ENCODE peak calls at places on chromosomes 6 and 20, in six cellular contexts. N is lower lobe of right lung, C is sigmoid colon, Z is SK-N-MC, E is esophagus squamous epithelium, X is GM23338. B is an unnamed sample.

GRCh38 chr6:75220365-75220764 is 14.5 kb upstream of the COL12A1 start:
- DNase-seq in N (no peak), C (no peak), Z (no peak), E (no peak), X (no peak), B (no peak)

GRCh38 chr6:107439418-107439817 is 19.9 kb downstream of the PDSS2 start:
- DNase-seq in N (no peak), C (no peak), Z (no peak), E (no peak), X (no peak), B (no peak)

GRCh38 chr20:17442588-17442987 is 88.6 kb downstream of the BFSP1 start:
- DNase-seq in N (no peak), C (no peak), Z (no peak), E (no peak), X (peak; percentile 86), B (peak; percentile 25)

GRCh38 chr6:167766986-167767714 is 59.6 kb upstream of the AFDN start:
- DNase-seq in N (no peak), C (peak; percentile 57), Z (no peak), E (no peak), X (no peak), B (no peak)

GRCh38 chr6:101832371-101832770 is 438.9 kb downstream of the GRIK2 start:
- DNase-seq in N (no peak), C (no peak), Z (no peak), E (no peak), X (no peak), B (no peak)

GRCh38 chr20:35478804-35479472 is 23.5 kb downstream of the CEP250 start:
- DNase-seq in N (no peak), C (no peak), Z (no peak), E (no peak), X (peak; percentile 50), B (no peak)

GRCh38 chr20:20395856-20396600 is 28.1 kb downstream of the INSM1 start:
- DNase-seq in N (no peak), C (no peak), Z (no peak), E (no peak), X (peak; percentile 29), B (no peak)

GRCh38 chr6:170423030-170423429 is 116.5 kb downstream of the FAM120B start:
- DNase-seq in N (no peak), C (no peak), Z (no peak), E (no peak), X (peak; percentile 89), B (no peak)

GRCh38 chr6:22756365-22756764 is 187.0 kb downstream of the HDGFL1 start:
- DNase-seq in N (no peak), C (no peak), Z (no peak), E (no peak), X (no peak), B (peak; percentile 64)

GRCh38 chr6:33632603-33633039 is 11.5 kb downstream of the ITPR3 start:
- DNase-seq in N (peak; percentile 69), C (no peak), Z (no peak), E (no peak), X (peak; percentile 95), B (peak; percentile 56)

GRCh38 chr20:57374931-57375651 is 16.1 kb upstream of the RBM38 start:
- DNase-seq in N (no peak), C (peak; percentile 70), Z (no peak), E (no peak), X (no peak), B (no peak)

GRCh38 chr20:57378107-57378506 is 13.1 kb upstream of the RBM38 start:
- DNase-seq in N (no peak), C (no peak), Z (no peak), E (no peak), X (no peak), B (no peak)

GRCh38 chr20:57377350-57377749 is 13.8 kb upstream of the RBM38 start:
- DNase-seq in N (no peak), C (no peak), Z (no peak), E (no peak), X (no peak), B (no peak)

GRCh38 chr20:57374343-57374930 is 16.8 kb upstream of the RBM38 start:
- DNase-seq in N (peak; percentile 76), C (peak; percentile 57), Z (no peak), E (no peak), X (peak; percentile 30), B (no peak)

DNA sequence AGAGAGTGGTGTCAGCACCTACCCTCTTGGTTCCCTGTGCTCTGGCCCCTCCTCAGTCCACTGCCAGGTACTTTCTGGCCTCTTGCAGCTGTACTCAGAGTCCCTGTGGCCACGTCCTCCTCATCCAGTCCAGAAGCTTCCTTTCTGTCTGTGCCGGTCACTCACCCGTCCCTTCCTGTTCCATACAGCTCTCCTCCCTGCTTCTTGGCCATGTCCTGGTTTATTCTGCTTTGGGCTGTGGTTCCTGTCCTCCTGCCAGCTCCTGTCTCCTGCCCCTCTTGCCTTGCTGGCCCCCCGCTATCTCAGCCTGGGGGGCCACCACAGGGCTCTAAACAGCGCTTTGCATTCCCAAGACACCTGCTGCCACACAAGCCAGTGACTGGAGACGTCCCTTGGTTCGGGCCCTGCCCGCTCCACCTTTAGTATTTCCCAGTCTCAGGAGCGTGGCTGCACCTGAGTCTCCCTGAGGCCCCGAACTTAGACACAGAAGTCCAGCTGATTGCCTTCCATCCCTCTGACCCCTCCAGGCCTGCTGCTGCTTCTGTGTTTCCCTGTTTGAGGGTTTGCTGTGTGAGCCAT is 15.5 kb upstream of the RBM38 start:
- DNase-seq in N (no peak), C (no peak), Z (no peak), E (no peak), X (no peak), B (no peak)
- H3K36me3 ChIP-seq in N (peaks cover 8% of the 10 kb centered on the region), C (peaks cover 47% of the 10 kb centered on the region), Z (peaks cover 79% of the 10 kb centered on the region), E (peaks cover 4% of the 10 kb centered on the region), X (peaks cover 40% of the 10 kb centered on the region), B (peaks cover 85% of the 10 kb centered on the region)

GRCh38 chr6:137881522-137881886 is 14.4 kb downstream of the TNFAIP3 start:
- DNase-seq in N (no peak), C (peak; percentile 58), Z (no peak), E (no peak), X (no peak), B (no peak)

GRCh38 chr6:137879885-137880430 is 12.9 kb downstream of the TNFAIP3 start:
- DNase-seq in N (no peak), C (no peak), Z (no peak), E (no peak), X (peak; percentile 54), B (no peak)

GRCh38 chr6:137879301-137879700 is 12.2 kb downstream of the TNFAIP3 start:
- DNase-seq in N (no peak), C (no peak), Z (no peak), E (no peak), X (no peak), B (no peak)

GRCh38 chr6:137882225-137882961 is 15.3 kb downstream of the TNFAIP3 start:
- DNase-seq in N (no peak), C (no peak), Z (no peak), E (no peak), X (no peak), B (peak; percentile 45)

GRCh38 chr6:137880633-137881521 is 13.8 kb downstream of the TNFAIP3 start:
- DNase-seq in N (no peak), C (peak; percentile 61), Z (no peak), E (no peak), X (no peak), B (no peak)
- H3K36me3 ChIP-seq in N (peaks cover 69% of the 10 kb centered on the region), C (peaks cover 58% of the 10 kb centered on the region), Z (peaks cover 7% of the 10 kb centered on the region), E (peaks cover 32% of the 10 kb centered on the region), X (peaks cover 4% of the 10 kb centered on the region), B (peaks cover 68% of the 10 kb centered on the region)

DNA sequence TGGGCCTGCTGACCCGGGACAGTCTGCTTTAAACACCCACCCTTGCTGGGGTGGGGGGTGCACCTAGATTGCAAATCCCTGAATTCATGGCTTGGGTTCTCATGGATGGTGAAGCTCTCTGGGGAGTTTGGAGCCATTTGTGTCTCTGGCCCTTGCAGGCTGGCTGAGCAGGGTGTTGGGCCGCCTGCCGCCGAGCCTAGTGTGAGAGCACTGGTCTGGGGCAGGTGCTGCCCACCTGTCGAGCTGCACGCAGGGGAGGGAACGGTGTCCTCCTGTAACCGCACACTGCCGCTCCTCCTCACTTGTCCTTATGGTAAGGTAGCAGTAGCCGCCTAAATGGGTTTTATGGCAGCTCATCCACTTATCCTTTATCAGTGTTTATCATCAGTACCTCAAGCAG is 143.9 kb downstream of the DTNBP1 start:
- DNase-seq in N (no peak), C (peak; percentile 29), Z (no peak), E (no peak), X (no peak), B (no peak)
- H3K36me3 ChIP-seq in N (peaks cover 90% of the 10 kb centered on the region), C (peaks cover 21% of the 10 kb centered on the region), Z (peaks cover 95% of the 10 kb centered on the region), E (peaks cover 18% of the 10 kb centered on the region), X (peaks cover 75% of the 10 kb centered on the region), B (peaks cover 79% of the 10 kb centered on the region)

GRCh38 chr6:90415178-90415577 is 118.5 kb upstream of the BACH2 start:
- DNase-seq in N (no peak), C (no peak), Z (no peak), E (no peak), X (no peak), B (no peak)

GRCh38 chr6:90413867-90414266 is 117.2 kb upstream of the BACH2 start:
- DNase-seq in N (no peak), C (no peak), Z (no peak), E (no peak), X (peak; percentile 86), B (no peak)

GRCh38 chr6:90417385-90417784 is 120.7 kb upstream of the BACH2 start:
- DNase-seq in N (no peak), C (no peak), Z (no peak), E (no peak), X (no peak), B (no peak)

GRCh38 chr6:90414352-90414751 is 117.7 kb upstream of the BACH2 start:
- DNase-seq in N (no peak), C (no peak), Z (no peak), E (no peak), X (no peak), B (no peak)

GRCh38 chr6:90416322-90416721 is 119.7 kb upstream of the BACH2 start:
- DNase-seq in N (no peak), C (no peak), Z (no peak), E (no peak), X (no peak), B (no peak)
- H3K36me3 ChIP-seq in N (no peaks in the 10 kb centered on the region), C (no peaks in the 10 kb centered on the region), Z (no peaks in the 10 kb centered on the region), E (no peaks in the 10 kb centered on the region), X (no peaks in the 10 kb centered on the region), B (no peaks in the 10 kb centered on the region)

DNA sequence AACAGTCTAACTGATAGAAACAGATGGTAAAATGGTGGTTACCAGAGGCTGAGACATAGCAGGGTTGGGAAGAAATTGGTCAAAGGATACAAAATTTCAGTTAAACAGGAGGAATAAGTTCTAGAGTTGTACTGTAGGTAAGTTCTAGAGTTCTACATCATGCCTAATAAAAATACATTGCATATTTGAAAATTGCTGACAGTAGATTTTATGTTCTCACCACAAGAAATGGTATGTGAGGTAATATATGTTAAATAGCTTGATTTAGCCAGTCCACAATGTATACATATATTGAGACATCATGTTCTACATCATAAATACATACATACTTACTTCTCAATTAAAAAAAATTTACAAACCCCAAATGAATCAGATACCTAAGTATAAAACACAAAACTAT is 8.2 kb downstream of the ZNF322 start:
- DNase-seq in N (no peak), C (no peak), Z (no peak), E (no peak), X (no peak), B (no peak)
- H3K36me3 ChIP-seq in N (peaks cover 47% of the 10 kb centered on the region), C (peaks cover 15% of the 10 kb centered on the region), Z (peaks cover 63% of the 10 kb centered on the region), E (no peaks in the 10 kb centered on the region), X (peaks cover 8% of the 10 kb centered on the region), B (peaks cover 75% of the 10 kb centered on the region)

DNA sequence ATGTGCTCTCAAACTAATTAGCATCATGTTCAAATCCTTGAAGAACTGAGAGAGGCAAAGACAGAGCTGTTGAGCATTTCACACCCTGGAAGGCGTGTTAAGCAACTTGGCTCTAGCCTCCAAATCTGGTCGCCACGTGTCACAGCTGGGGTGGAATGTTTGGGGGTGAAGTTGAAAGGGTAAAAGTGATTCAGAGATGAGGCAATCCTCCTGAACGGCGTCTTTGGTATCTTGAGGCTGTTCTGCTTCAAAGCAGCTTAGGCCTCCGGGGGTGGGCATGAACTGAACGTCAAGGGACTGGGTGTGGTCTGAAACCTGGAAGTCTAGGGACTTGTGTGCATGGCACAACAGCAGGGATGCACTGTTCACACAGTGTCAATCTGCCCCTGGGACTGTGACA is 62.3 kb downstream of the TRAM2 start:
- DNase-seq in N (no peak), C (peak; percentile 85), Z (no peak), E (no peak), X (no peak), B (peak; percentile 85)
- H3K36me3 ChIP-seq in N (peaks cover 35% of the 10 kb centered on the region), C (peaks cover under 1% of the 10 kb centered on the region), Z (no peaks in the 10 kb centered on the region), E (no peaks in the 10 kb centered on the region), X (peaks cover 3% of the 10 kb centered on the region), B (peaks cover 59% of the 10 kb centered on the region)